ENCODE peak calls at places on chromosomes 1 and 21, in eight cellular contexts. One of them, this sample, is unnamed.

GRCh38 chr21:42833439-42833815 is 45.9 kb downstream of the WDR4 start:
- DNase-seq in aorta: no peak
- DNase-seq in colonic mucosa: peak; percentile 53
- DNase-seq in choroid plexus epithelial cell: peak; percentile 12
- DNase-seq in CD4-positive, alpha-beta memory T cell: peak; percentile 57
- DNase-seq in esophagus squamous epithelium: no peak
- DNase-seq in heart left ventricle: peak; percentile 16
- DNase-seq in dorsolateral prefrontal cortex: no peak
- DNase-seq in this sample: no peak

GRCh38 chr1:40925834-40926403 is 53.6 kb upstream of the CTPS1 start:
- DNase-seq in aorta: no peak
- DNase-seq in colonic mucosa: no peak
- DNase-seq in choroid plexus epithelial cell: no peak
- DNase-seq in CD4-positive, alpha-beta memory T cell: no peak
- DNase-seq in esophagus squamous epithelium: no peak
- DNase-seq in heart left ventricle: no peak
- DNase-seq in dorsolateral prefrontal cortex: no peak
- DNase-seq in this sample: no peak

GRCh38 chr1:68955424-68955823 is 458.5 kb upstream of the DEPDC1 start:
- DNase-seq in aorta: no peak
- DNase-seq in colonic mucosa: no peak
- DNase-seq in choroid plexus epithelial cell: no peak
- DNase-seq in CD4-positive, alpha-beta memory T cell: no peak
- DNase-seq in esophagus squamous epithelium: no peak
- DNase-seq in heart left ventricle: no peak
- DNase-seq in dorsolateral prefrontal cortex: no peak
- DNase-seq in this sample: peak; percentile 55

GRCh38 chr21:41973427-41973831 is 19.6 kb upstream of the C2CD2 start:
- DNase-seq in aorta: no peak
- DNase-seq in colonic mucosa: peak; percentile 82
- DNase-seq in choroid plexus epithelial cell: no peak
- DNase-seq in CD4-positive, alpha-beta memory T cell: no peak
- DNase-seq in esophagus squamous epithelium: no peak
- DNase-seq in heart left ventricle: peak; percentile 14
- DNase-seq in dorsolateral prefrontal cortex: no peak
- DNase-seq in this sample: no peak

GRCh38 chr1:224080082-224080774 is 33.7 kb upstream of the FBXO28 start:
- DNase-seq in aorta: no peak
- DNase-seq in colonic mucosa: no peak
- DNase-seq in choroid plexus epithelial cell: peak; percentile 26
- DNase-seq in CD4-positive, alpha-beta memory T cell: no peak
- DNase-seq in esophagus squamous epithelium: no peak
- DNase-seq in heart left ventricle: no peak
- DNase-seq in dorsolateral prefrontal cortex: no peak
- DNase-seq in this sample: no peak

GRCh38 chr1:6870086-6870485 is 84.8 kb downstream of the CAMTA1 start:
- DNase-seq in aorta: no peak
- DNase-seq in colonic mucosa: no peak
- DNase-seq in choroid plexus epithelial cell: peak; percentile 62
- DNase-seq in CD4-positive, alpha-beta memory T cell: no peak
- DNase-seq in esophagus squamous epithelium: no peak
- DNase-seq in heart left ventricle: no peak
- DNase-seq in dorsolateral prefrontal cortex: no peak
- DNase-seq in this sample: no peak

GRCh38 chr1:69700770-69701169 is 133.0 kb downstream of the LRRC7 start:
- DNase-seq in aorta: no peak
- DNase-seq in colonic mucosa: no peak
- DNase-seq in choroid plexus epithelial cell: peak; percentile 39
- DNase-seq in CD4-positive, alpha-beta memory T cell: no peak
- DNase-seq in esophagus squamous epithelium: no peak
- DNase-seq in heart left ventricle: no peak
- DNase-seq in dorsolateral prefrontal cortex: no peak
- DNase-seq in this sample: peak; percentile 8

GRCh38 chr1:243991650-243992049 is 59.4 kb upstream of the ZBTB18 start:
- DNase-seq in aorta: no peak
- DNase-seq in colonic mucosa: no peak
- DNase-seq in choroid plexus epithelial cell: no peak
- DNase-seq in CD4-positive, alpha-beta memory T cell: no peak
- DNase-seq in esophagus squamous epithelium: no peak
- DNase-seq in heart left ventricle: no peak
- DNase-seq in dorsolateral prefrontal cortex: no peak
- DNase-seq in this sample: no peak

GRCh38 chr1:195428927-195429326 is 1179.3 kb downstream of the KCNT2 start:
- DNase-seq in aorta: no peak
- DNase-seq in colonic mucosa: no peak
- DNase-seq in choroid plexus epithelial cell: no peak
- DNase-seq in CD4-positive, alpha-beta memory T cell: no peak
- DNase-seq in esophagus squamous epithelium: no peak
- DNase-seq in heart left ventricle: no peak
- DNase-seq in dorsolateral prefrontal cortex: no peak
- DNase-seq in this sample: no peak

GRCh38 chr1:20974951-20975350 is 187.8 kb upstream of the HP1BP3 start:
- DNase-seq in aorta: no peak
- DNase-seq in colonic mucosa: no peak
- DNase-seq in choroid plexus epithelial cell: no peak
- DNase-seq in CD4-positive, alpha-beta memory T cell: no peak
- DNase-seq in esophagus squamous epithelium: no peak
- DNase-seq in heart left ventricle: no peak
- DNase-seq in dorsolateral prefrontal cortex: no peak
- DNase-seq in this sample: no peak

GRCh38 chr1:14913475-14914155 is 239.9 kb upstream of the TMEM51 start:
- DNase-seq in aorta: no peak
- DNase-seq in colonic mucosa: no peak
- DNase-seq in choroid plexus epithelial cell: no peak
- DNase-seq in CD4-positive, alpha-beta memory T cell: no peak
- DNase-seq in esophagus squamous epithelium: no peak
- DNase-seq in heart left ventricle: no peak
- DNase-seq in dorsolateral prefrontal cortex: no peak
- DNase-seq in this sample: no peak

GRCh38 chr1:101509370-101509769 is 272.6 kb downstream of the S1PR1 start:
- DNase-seq in aorta: no peak
- DNase-seq in colonic mucosa: peak; percentile 19
- DNase-seq in choroid plexus epithelial cell: no peak
- DNase-seq in CD4-positive, alpha-beta memory T cell: no peak
- DNase-seq in esophagus squamous epithelium: no peak
- DNase-seq in heart left ventricle: peak; percentile 27
- DNase-seq in dorsolateral prefrontal cortex: no peak
- DNase-seq in this sample: no peak

GRCh38 chr1:199310701-199311100 is 671.9 kb downstream of the PTPRC start:
- DNase-seq in aorta: no peak
- DNase-seq in colonic mucosa: no peak
- DNase-seq in choroid plexus epithelial cell: no peak
- DNase-seq in CD4-positive, alpha-beta memory T cell: no peak
- DNase-seq in esophagus squamous epithelium: no peak
- DNase-seq in heart left ventricle: no peak
- DNase-seq in dorsolateral prefrontal cortex: no peak
- DNase-seq in this sample: no peak

GRCh38 chr1:61141288-61142044 is 59.1 kb downstream of the NFIA start:
- DNase-seq in aorta: no peak
- DNase-seq in colonic mucosa: peak; percentile 59
- DNase-seq in choroid plexus epithelial cell: peak; percentile 91
- DNase-seq in CD4-positive, alpha-beta memory T cell: no peak
- DNase-seq in esophagus squamous epithelium: no peak
- DNase-seq in heart left ventricle: no peak
- DNase-seq in dorsolateral prefrontal cortex: no peak
- DNase-seq in this sample: peak; percentile 47

GRCh38 chr1:35857830-35858229 is 25.2 kb upstream of the AGO1 start:
- DNase-seq in aorta: no peak
- DNase-seq in colonic mucosa: no peak
- DNase-seq in choroid plexus epithelial cell: peak; percentile 74
- DNase-seq in CD4-positive, alpha-beta memory T cell: no peak
- DNase-seq in esophagus squamous epithelium: no peak
- DNase-seq in heart left ventricle: no peak
- DNase-seq in dorsolateral prefrontal cortex: no peak
- DNase-seq in this sample: peak; percentile 36

GRCh38 chr1:235105051-235106043 is 23.3 kb downstream of the TOMM20 start:
- DNase-seq in aorta: no peak
- DNase-seq in colonic mucosa: no peak
- DNase-seq in choroid plexus epithelial cell: peak; percentile 20
- DNase-seq in CD4-positive, alpha-beta memory T cell: peak; percentile 38
- DNase-seq in esophagus squamous epithelium: no peak
- DNase-seq in heart left ventricle: no peak
- DNase-seq in dorsolateral prefrontal cortex: no peak
- DNase-seq in this sample: no peak
- H3K4me3 ChIP-seq in aorta: no peak overlapping the region
- H3K4me3 ChIP-seq in colonic mucosa: no peak overlapping the region
- H3K4me3 ChIP-seq in choroid plexus epithelial cell: no peak overlapping the region
- H3K4me3 ChIP-seq in CD4-positive, alpha-beta memory T cell: no peak overlapping the region
- H3K4me3 ChIP-seq in esophagus squamous epithelium: peak overlapping the region; percentile 18
- H3K4me3 ChIP-seq in heart left ventricle: no peak overlapping the region
- H3K4me3 ChIP-seq in dorsolateral prefrontal cortex: no peak overlapping the region
- H3K4me3 ChIP-seq in this sample: no peak overlapping the region

GRCh38 chr1:66300986-66301451 is 232.9 kb upstream of the SGIP1 start:
- DNase-seq in aorta: no peak
- DNase-seq in colonic mucosa: no peak
- DNase-seq in choroid plexus epithelial cell: peak; percentile 79
- DNase-seq in CD4-positive, alpha-beta memory T cell: peak; percentile 68
- DNase-seq in esophagus squamous epithelium: no peak
- DNase-seq in heart left ventricle: no peak
- DNase-seq in dorsolateral prefrontal cortex: no peak
- DNase-seq in this sample: peak; percentile 70
- H3K4me3 ChIP-seq in aorta: no peak overlapping the region
- H3K4me3 ChIP-seq in colonic mucosa: no peak overlapping the region
- H3K4me3 ChIP-seq in choroid plexus epithelial cell: no peak overlapping the region
- H3K4me3 ChIP-seq in CD4-positive, alpha-beta memory T cell: no peak overlapping the region
- H3K4me3 ChIP-seq in esophagus squamous epithelium: peak overlapping the region; percentile 31
- H3K4me3 ChIP-seq in heart left ventricle: peak overlapping the region; percentile 31
- H3K4me3 ChIP-seq in dorsolateral prefrontal cortex: peak overlapping the region; percentile 20
- H3K4me3 ChIP-seq in this sample: no peak overlapping the region

DNA sequence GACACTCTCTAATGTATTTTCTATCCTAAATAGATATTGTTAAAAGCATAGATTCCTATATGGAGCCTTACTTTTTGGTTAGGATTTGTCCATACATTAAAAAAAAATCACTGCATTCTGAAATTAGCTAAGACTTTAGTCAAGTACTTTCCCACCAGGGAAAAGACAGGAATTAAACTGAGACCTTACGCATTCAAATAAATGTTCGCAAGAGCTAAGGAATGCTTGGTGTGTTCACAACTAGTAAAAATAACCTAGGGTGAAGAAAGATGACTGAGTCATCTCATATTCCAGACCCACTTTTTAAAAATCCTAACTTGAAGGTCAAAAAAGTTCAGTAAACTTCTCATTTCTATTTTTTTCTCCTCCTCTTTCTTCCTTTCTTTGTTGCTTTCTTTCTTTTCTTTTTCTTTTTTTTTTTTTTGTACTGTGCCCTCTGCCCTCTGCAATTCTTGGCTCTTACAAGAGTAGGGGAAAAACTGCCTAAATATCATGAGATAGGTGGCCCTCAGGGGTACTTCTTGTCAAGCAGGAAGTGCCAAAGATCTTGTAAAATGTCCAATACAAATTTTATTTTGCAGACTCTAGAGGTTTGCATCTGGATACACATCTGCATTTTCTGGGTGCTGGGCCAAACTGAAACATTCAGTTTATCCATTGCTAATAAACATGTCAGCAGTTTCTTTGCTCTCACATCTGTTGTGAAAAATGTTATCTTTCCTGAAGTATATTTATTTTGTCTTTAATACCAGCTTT is 121.4 kb upstream of the GORAB start:
- DNase-seq in aorta: no peak
- DNase-seq in colonic mucosa: no peak
- DNase-seq in choroid plexus epithelial cell: peak; percentile 90
- DNase-seq in CD4-positive, alpha-beta memory T cell: no peak
- DNase-seq in esophagus squamous epithelium: no peak
- DNase-seq in heart left ventricle: peak; percentile 21
- DNase-seq in dorsolateral prefrontal cortex: no peak
- DNase-seq in this sample: peak; percentile 61
- H3K4me3 ChIP-seq in aorta: no peak overlapping the region
- H3K4me3 ChIP-seq in colonic mucosa: no peak overlapping the region
- H3K4me3 ChIP-seq in choroid plexus epithelial cell: no peak overlapping the region
- H3K4me3 ChIP-seq in CD4-positive, alpha-beta memory T cell: no peak overlapping the region
- H3K4me3 ChIP-seq in esophagus squamous epithelium: no peak overlapping the region
- H3K4me3 ChIP-seq in heart left ventricle: no peak overlapping the region
- H3K4me3 ChIP-seq in dorsolateral prefrontal cortex: no peak overlapping the region
- H3K4me3 ChIP-seq in this sample: no peak overlapping the region

DNA sequence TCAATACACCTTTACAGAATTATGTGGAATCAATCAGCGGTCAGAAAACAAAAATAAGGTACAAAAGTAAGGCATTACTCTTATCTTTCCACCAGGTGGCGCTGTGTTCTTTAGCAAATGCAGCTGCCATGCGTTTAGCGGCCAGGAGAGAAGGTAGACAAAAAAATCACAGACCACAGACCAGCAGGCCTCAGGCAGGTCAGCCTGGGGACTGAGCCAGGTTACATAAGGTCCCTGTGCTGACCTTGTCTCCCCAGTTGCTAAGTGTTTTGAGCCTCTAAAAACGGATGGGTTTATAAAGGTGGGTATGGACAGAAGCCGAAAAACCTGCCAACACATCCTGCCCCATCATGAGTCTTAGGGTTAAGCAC is 2.8 kb downstream of the RGS16 start:
- DNase-seq in aorta: no peak
- DNase-seq in colonic mucosa: peak; percentile 71
- DNase-seq in choroid plexus epithelial cell: peak; percentile 89
- DNase-seq in CD4-positive, alpha-beta memory T cell: peak; percentile 72
- DNase-seq in esophagus squamous epithelium: no peak
- DNase-seq in heart left ventricle: peak; percentile 77
- DNase-seq in dorsolateral prefrontal cortex: no peak
- DNase-seq in this sample: peak; percentile 75
- H3K4me3 ChIP-seq in aorta: no peak overlapping the region
- H3K4me3 ChIP-seq in colonic mucosa: no peak overlapping the region
- H3K4me3 ChIP-seq in choroid plexus epithelial cell: no peak overlapping the region
- H3K4me3 ChIP-seq in CD4-positive, alpha-beta memory T cell: no peak overlapping the region
- H3K4me3 ChIP-seq in esophagus squamous epithelium: peak overlapping the region; percentile 22
- H3K4me3 ChIP-seq in heart left ventricle: peak overlapping the region; percentile 94
- H3K4me3 ChIP-seq in dorsolateral prefrontal cortex: peak overlapping the region; percentile 60
- H3K4me3 ChIP-seq in this sample: peak overlapping the region; percentile 66

GRCh38 chr1:11178021-11179015 is 10.8 kb upstream of the ANGPTL7 start:
- DNase-seq in aorta: no peak
- DNase-seq in colonic mucosa: no peak
- DNase-seq in choroid plexus epithelial cell: no peak
- DNase-seq in CD4-positive, alpha-beta memory T cell: no peak
- DNase-seq in esophagus squamous epithelium: no peak
- DNase-seq in heart left ventricle: no peak
- DNase-seq in dorsolateral prefrontal cortex: no peak
- DNase-seq in this sample: no peak
- H3K4me3 ChIP-seq in aorta: no peak overlapping the region
- H3K4me3 ChIP-seq in colonic mucosa: no peak overlapping the region
- H3K4me3 ChIP-seq in choroid plexus epithelial cell: no peak overlapping the region
- H3K4me3 ChIP-seq in CD4-positive, alpha-beta memory T cell: no peak overlapping the region
- H3K4me3 ChIP-seq in esophagus squamous epithelium: no peak overlapping the region
- H3K4me3 ChIP-seq in heart left ventricle: no peak overlapping the region
- H3K4me3 ChIP-seq in dorsolateral prefrontal cortex: no peak overlapping the region
- H3K4me3 ChIP-seq in this sample: no peak overlapping the region